ENCODE peak calls at places on chromosomes 12 and 14, in nine cellular contexts. R is tibial artery; M is lung; Z is hepatocyte; O is HAP-1; H is OCI-LY7; N is choroid plexus epithelial cell; D is transverse colon; F is CD4-positive, alpha-beta memory T cell. Y is an unnamed sample.

GRCh38 chr14:94054401-94054800 is 26.6 kb downstream of the DDX24 start:
- DNase-seq in D (no peak), F (no peak), R (peak), O (no peak), Z (no peak), H (no peak), N (no peak), M (peak), Y (no peak)

GRCh38 chr14:59435987-59436386 is 29.2 kb downstream of the GPR135 start:
- DNase-seq in N (no peak), D (no peak), R (no peak), O (no peak), Z (no peak), H (no peak), F (no peak), M (no peak), Y (no peak)

GRCh38 chr12:31833541-31833840 is 104.7 kb upstream of the AMN1 start:
- DNase-seq in R (no peak), H (no peak), F (no peak), M (no peak), O (no peak), N (no peak), D (no peak), Z (no peak), Y (no peak)

GRCh38 chr12:28800129-28800528 is 348.9 kb upstream of the FAR2 start:
- DNase-seq in D (no peak), H (no peak), R (no peak), M (no peak), O (no peak), Z (no peak), N (no peak), F (no peak), Y (no peak)

GRCh38 chr14:61460853-61461611 is 139.7 kb downstream of the PRKCH start:
- DNase-seq in F (peak), Z (no peak), D (no peak), H (no peak), N (peak), R (no peak), M (no peak), O (no peak), Y (no peak)

GRCh38 chr12:85644508-85644907 is 191.7 kb downstream of the RASSF9 start:
- DNase-seq in H (no peak), O (no peak), Z (no peak), F (no peak), N (no peak), M (no peak), D (no peak), R (no peak), Y (no peak)

GRCh38 chr12:29519585-29520182 is 22.2 kb upstream of the OVCH1 start:
- DNase-seq in H (peak), D (no peak), M (no peak), N (peak), O (peak), Z (peak), F (peak), R (no peak), Y (no peak)

GRCh38 chr14:94769413-94770250 is at the start of gene GSC:
- DNase-seq in M (no peak), N (no peak), Z (peak), F (no peak), H (no peak), O (peak), D (peak), R (peak), Y (peak)

GRCh38 chr14:54003064-54003463 is 46.4 kb upstream of the BMP4 start:
- DNase-seq in R (no peak), D (no peak), N (no peak), O (no peak), F (no peak), M (no peak), H (no peak), Z (no peak), Y (no peak)

GRCh38 chr14:52315355-52315718 is 1.2 kb downstream of the PTGER2 start:
- DNase-seq in H (no peak), R (no peak), F (peak), N (peak), Z (no peak), D (no peak), M (no peak), O (no peak), Y (no peak)

GRCh38 chr12:6612247-6612646 is 5.1 kb upstream of the CHD4 start:
- DNase-seq in D (no peak), H (peak), N (no peak), R (no peak), Z (no peak), O (no peak), M (no peak), F (peak), Y (no peak)

GRCh38 chr12:72330784-72331183 is 58.6 kb downstream of the TRHDE start:
- DNase-seq in M (no peak), N (no peak), R (no peak), H (no peak), Z (no peak), O (no peak), F (no peak), D (no peak), Y (no peak)

GRCh38 chr12:21751517-21751916 is 23.0 kb downstream of the KCNJ8 start:
- DNase-seq in R (no peak), H (no peak), D (no peak), N (peak), Z (peak), O (no peak), F (no peak), M (no peak), Y (no peak)

GRCh38 chr12:21759737-21760136 is 14.8 kb downstream of the KCNJ8 start:
- DNase-seq in M (no peak), R (no peak), H (no peak), D (no peak), O (no peak), F (no peak), Z (no peak), N (no peak), Y (no peak)

GRCh38 chr12:21757665-21758064 is 16.8 kb downstream of the KCNJ8 start:
- DNase-seq in R (no peak), O (no peak), Z (no peak), H (no peak), M (no peak), N (no peak), D (no peak), F (no peak), Y (no peak)

DNA sequence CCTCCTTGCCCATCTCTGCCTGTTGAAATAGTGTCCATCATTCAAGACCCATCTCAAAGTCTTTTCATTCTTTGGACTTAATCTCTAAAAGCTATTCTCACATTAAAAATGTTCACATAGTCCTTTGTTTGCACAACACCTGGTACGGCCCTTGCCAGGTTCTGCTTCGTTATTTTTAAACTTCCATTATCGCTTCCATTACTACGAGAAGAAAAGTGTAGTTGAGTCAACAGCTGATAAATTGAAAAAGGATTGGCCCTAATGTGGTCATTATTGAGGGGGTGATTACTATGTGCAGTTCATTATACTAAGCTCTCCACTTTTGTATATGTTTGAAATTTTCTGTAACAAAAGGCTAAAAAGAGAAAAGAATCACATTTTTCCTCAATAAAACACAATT is 17.8 kb downstream of the KCNJ8 start:
- DNase-seq in Z (no peak), R (no peak), N (no peak), M (no peak), F (no peak), H (no peak), D (no peak), O (no peak), Y (no peak)
- H3K4me3 ChIP-seq in Z (no peak), R (no peak), N (no peak), M (no peak), F (no peak), H (no peak), D (no peak), O (no peak), Y (no peak)

DNA sequence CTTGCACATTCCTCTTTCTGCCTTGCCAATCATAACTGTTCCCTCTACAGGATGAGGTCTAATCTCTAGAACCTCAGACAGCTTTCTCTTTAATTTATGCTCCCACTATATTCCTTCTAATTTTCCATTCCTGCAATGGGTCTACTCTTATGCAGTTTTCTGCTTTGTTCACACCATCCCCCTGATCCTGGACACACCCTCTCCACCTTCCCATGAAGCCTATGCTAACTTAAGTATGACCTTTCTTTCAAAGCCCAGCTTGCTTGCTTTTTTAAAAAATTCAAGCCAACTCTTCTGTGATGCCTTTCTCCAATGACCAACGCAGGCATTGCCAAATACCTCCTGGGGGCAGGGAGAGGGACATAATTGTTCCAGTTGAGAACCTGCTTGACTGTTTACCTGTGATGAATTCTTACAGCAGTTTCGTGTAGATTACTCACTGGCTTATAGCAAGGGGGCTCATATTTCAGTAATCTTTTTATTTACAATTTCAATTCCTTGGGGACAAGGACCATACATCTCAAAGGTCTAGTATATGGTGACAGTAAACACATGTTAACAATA is 7.8 kb downstream of the SLC38A1 start:
- DNase-seq in H (no peak), O (no peak), N (no peak), M (no peak), Z (no peak), R (no peak), D (no peak), F (no peak), Y (no peak)
- H3K4me3 ChIP-seq in H (no peak), O (no peak), N (no peak), M (no peak), Z (no peak), R (no peak), D (no peak), F (no peak), Y (no peak)

DNA sequence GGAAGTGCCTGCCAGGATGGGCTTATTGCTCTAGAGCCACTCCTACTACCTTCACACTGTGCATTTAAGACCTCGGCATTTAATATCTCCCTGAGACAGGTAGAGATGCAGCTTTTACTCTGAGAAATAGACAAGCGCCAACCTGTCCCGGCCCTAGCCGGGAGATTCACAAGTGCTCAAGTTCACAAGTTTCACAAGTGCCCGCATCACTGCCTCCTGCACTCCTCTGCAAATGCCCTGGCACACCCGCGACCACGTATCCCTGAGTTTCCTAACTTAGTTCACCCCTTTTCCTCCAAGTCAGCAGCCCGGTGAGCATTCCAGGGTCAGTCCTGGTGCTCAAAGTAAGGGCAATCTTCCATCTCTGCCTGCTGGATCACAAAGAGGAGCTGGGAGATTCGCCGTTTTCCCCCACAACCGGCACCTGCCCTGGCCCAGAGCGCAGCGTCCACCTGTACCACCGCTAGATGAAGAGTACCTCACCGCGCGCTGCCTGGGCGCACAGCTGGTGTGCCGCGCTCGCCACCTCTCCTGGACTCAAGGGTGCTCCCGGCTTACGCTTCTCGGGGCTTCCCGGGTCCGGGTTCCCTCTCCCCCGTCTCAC is 5.0 kb upstream of the SLC38A4 start:
- DNase-seq in D (peak), Z (peak), M (no peak), N (no peak), H (no peak), F (no peak), O (no peak), R (no peak), Y (peak)
- H3K4me3 ChIP-seq in D (no peak), Z (peak), M (no peak), N (peak), H (no peak), F (no peak), O (no peak), R (peak), Y (peak)

DNA sequence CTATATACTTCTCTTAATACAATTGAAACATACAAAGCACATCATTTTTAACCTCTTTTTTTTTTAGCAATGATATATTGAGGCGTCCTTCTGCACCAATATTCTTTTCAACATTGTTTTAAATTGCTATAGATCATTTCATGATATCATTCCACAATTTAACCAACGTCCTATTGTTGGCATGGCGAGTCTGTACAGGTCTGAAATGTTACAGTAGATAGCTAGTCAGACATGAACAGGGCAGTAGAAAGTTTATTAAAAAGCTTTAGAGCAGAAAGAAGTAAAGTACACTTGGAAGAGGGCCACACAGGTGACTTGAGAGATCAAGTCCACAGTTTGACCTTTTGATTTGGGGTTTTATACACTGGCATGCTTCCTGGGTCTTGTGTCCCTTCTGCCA is 279.0 kb downstream of the PAWR start:
- DNase-seq in H (no peak), D (no peak), M (no peak), F (no peak), N (no peak), Z (no peak), O (no peak), R (no peak), Y (no peak)
- H3K4me3 ChIP-seq in H (no peak), D (no peak), M (no peak), F (no peak), N (no peak), Z (no peak), O (no peak), R (no peak), Y (no peak)

DNA sequence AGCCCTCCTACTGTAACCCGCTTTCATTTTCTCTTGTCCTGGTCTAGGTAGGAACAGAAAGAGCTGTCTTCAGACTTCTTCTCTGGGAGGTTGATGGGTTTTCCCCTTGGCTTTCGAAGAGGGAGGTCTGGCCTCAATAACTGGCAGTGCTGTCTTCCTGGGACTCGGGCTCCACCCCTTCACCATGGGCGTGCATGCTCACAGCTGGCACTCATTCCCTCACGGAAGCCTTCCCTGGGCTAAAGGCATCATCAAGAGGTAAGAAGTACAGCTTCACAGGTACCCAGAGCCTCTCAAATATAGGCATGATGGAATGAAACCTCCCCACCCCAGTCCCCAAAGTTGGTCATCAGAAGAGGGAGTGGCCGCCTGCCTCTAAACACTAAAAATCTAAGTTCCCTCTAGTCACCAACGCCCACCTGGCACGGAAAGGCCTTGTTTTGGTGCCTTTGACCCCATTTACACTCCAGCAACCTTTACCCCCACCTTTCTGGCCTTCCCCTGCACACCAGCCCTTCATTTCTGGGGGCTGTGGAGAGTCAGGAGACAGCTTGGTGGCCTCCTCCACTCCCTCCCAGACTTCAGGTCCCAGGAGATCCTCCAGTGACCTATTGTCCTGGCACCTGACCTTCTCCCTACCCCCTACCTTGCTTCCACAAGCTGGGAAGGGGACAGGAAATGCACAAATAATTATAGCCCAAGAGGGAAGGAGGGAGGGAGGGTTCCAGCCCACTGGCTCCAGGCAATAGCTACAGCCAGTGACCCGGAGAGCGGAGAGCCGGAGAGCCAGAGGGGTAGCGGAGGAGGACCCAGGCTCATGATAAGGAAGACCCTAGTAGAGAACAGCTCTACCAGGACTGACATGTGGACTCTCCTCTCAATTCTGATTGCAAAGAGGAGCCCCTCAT is 2.8 kb downstream of the RAPGEF3 start:
- DNase-seq in F (no peak), N (no peak), D (peak), M (no peak), H (no peak), R (no peak), O (no peak), Z (no peak), Y (no peak)
- H3K4me3 ChIP-seq in F (no peak), N (no peak), D (no peak), M (no peak), H (no peak), R (peak), O (no peak), Z (no peak), Y (no peak)